ENCODE peak calls at places on chromosomes 6 and 20, in nine cellular contexts. R, Q, H, O, W, F, L, S and I are unnamed samples.

GRCh38 chr6:137832110-137832509 is 34.9 kb upstream of the TNFAIP3 start:
- DNase-seq in F (no peak), L (no peak), R (peak), O (no peak), Q (no peak), W (no peak), H (no peak), S (peak), I (no peak)

GRCh38 chr6:148760568-148761531 is 14.0 kb downstream of the UST start:
- DNase-seq in F (peak), O (no peak), Q (peak), R (peak), L (peak), W (peak), S (peak), H (peak), I (peak)

GRCh38 chr20:4875578-4876067 is 125.7 kb downstream of the SLC23A2 start:
- DNase-seq in Q (no peak), R (no peak), F (no peak), L (no peak), O (no peak), H (no peak), W (no peak), S (no peak), I (no peak)

GRCh38 chr6:152879681-152880080 is 103.2 kb downstream of the FBXO5 start:
- DNase-seq in Q (no peak), F (no peak), S (no peak), H (no peak), L (no peak), R (no peak), O (no peak), W (no peak), I (no peak)

GRCh38 chr6:133889557-133890301 is 816 bp downstream of the TCF21 start:
- DNase-seq in S (no peak), O (no peak), F (no peak), R (peak), L (peak), Q (no peak), W (no peak), H (no peak), I (no peak)

GRCh38 chr6:1787894-1788293 is 178.2 kb downstream of the FOXC1 start:
- DNase-seq in Q (no peak), L (no peak), R (peak), S (peak), W (no peak), F (no peak), H (no peak), O (no peak), I (no peak)

GRCh38 chr20:23435675-23436539 is 3.6 kb upstream of the CSTL1 start:
- DNase-seq in S (no peak), O (no peak), R (no peak), H (peak), F (no peak), Q (peak), L (peak), W (peak), I (no peak)

GRCh38 chr6:53624491-53624890 is 41.1 kb downstream of the KLHL31 start:
- DNase-seq in Q (no peak), H (no peak), S (no peak), F (no peak), W (no peak), L (no peak), O (no peak), R (no peak), I (no peak)

GRCh38 chr20:46640536-46641311 is 10.5 kb downstream of the SLC13A3 start:
- DNase-seq in O (no peak), W (no peak), S (no peak), R (no peak), Q (no peak), L (no peak), H (no peak), F (no peak), I (no peak)

GRCh38 chr20:9829835-9830234 is 9.0 kb downstream of the PAK5 start:
- DNase-seq in O (no peak), L (peak), H (no peak), F (no peak), S (no peak), R (no peak), W (no peak), Q (no peak), I (no peak)

GRCh38 chr20:47337413-47337812 is 19.1 kb downstream of the ZMYND8 start:
- DNase-seq in R (no peak), H (no peak), W (no peak), F (no peak), Q (no peak), O (no peak), S (no peak), L (no peak), I (no peak)

GRCh38 chr6:128474481-128474880 is 45.9 kb downstream of the PTPRK start:
- DNase-seq in W (no peak), O (no peak), Q (no peak), F (no peak), L (no peak), R (peak), S (no peak), H (no peak), I (no peak)

GRCh38 chr6:36478051-36478526 is 35.3 kb downstream of the KCTD20 start:
- DNase-seq in Q (no peak), H (no peak), O (no peak), R (no peak), L (no peak), S (no peak), F (no peak), W (no peak), I (no peak)

GRCh38 chr6:133130863-133131262 is 110.3 kb upstream of the EYA4 start:
- DNase-seq in L (no peak), O (no peak), Q (no peak), W (peak), H (peak), S (no peak), R (no peak), F (no peak), I (no peak)

GRCh38 chr6:125363010-125363359 is 61.2 kb upstream of the HDDC2 start:
- DNase-seq in F (no peak), Q (no peak), S (peak), W (no peak), O (no peak), L (no peak), R (peak), H (no peak), I (no peak)

GRCh38 chr6:116144590-116144989 is 18.7 kb upstream of the COL10A1 start:
- DNase-seq in Q (no peak), W (peak), F (no peak), R (peak), H (no peak), L (no peak), S (peak), O (no peak), I (no peak)

GRCh38 chr20:34062651-34063482 is 49.2 kb downstream of the EIF2S2 start:
- DNase-seq in S (peak), O (no peak), Q (no peak), L (no peak), R (no peak), H (no peak), W (no peak), F (no peak), I (no peak)

GRCh38 chr20:22583773-22584629 is at the start of gene FOXA2:
- DNase-seq in F (no peak), Q (peak), H (no peak), R (no peak), O (no peak), L (peak), S (no peak), W (peak), I (no peak)

GRCh38 chr6:157615411-157615763 is 207.7 kb upstream of the SNX9 start:
- DNase-seq in R (no peak), H (no peak), S (no peak), L (no peak), F (no peak), Q (peak), W (no peak), O (no peak), I (no peak)

GRCh38 chr6:331622-332521 is 39.6 kb downstream of the DUSP22 start:
- DNase-seq in Q (peak), O (peak), L (no peak), H (no peak), F (no peak), W (no peak), S (no peak), R (no peak), I (no peak)

GRCh38 chr6:127032971-127033370 is 85.5 kb upstream of the RSPO3 start:
- DNase-seq in F (no peak), Q (no peak), O (no peak), H (no peak), W (no peak), S (no peak), L (no peak), R (no peak), I (no peak)

GRCh38 chr6:117613920-117614535 is 11.7 kb upstream of the GOPC start:
- DNase-seq in L (peak), R (peak), F (no peak), S (peak), O (no peak), W (peak), Q (no peak), H (no peak), I (no peak)

GRCh38 chr6:131949909-131950766 is 1.0 kb downstream of the CCN2 start:
- DNase-seq in L (peak), O (no peak), H (peak), F (no peak), W (peak), S (peak), Q (peak), R (peak), I (no peak)

GRCh38 chr20:7742479-7742878 is 197.8 kb downstream of the HAO1 start:
- DNase-seq in H (no peak), Q (no peak), S (no peak), O (no peak), L (no peak), R (no peak), W (no peak), F (no peak), I (no peak)

GRCh38 chr6:5308066-5308465 is 46.8 kb downstream of the FARS2 start:
- DNase-seq in O (no peak), F (no peak), R (no peak), S (no peak), W (no peak), L (peak), Q (no peak), H (no peak), I (no peak)

GRCh38 chr20:57383447-57384347 is 7.5 kb upstream of the RBM38 start:
- DNase-seq in L (no peak), W (no peak), O (no peak), Q (peak), H (no peak), S (no peak), F (no peak), R (no peak), I (no peak)

GRCh38 chr20:39480644-39481043 is 518.5 kb downstream of the DHX35 start:
- DNase-seq in R (no peak), F (no peak), O (no peak), L (no peak), S (no peak), Q (no peak), W (no peak), H (no peak), I (no peak)

GRCh38 chr20:20229595-20229994 is 138.3 kb upstream of the INSM1 start:
- DNase-seq in H (no peak), R (no peak), F (no peak), Q (no peak), O (no peak), L (no peak), W (no peak), S (no peak), I (no peak)

GRCh38 chr20:57654363-57654997 is 34.3 kb upstream of the ZBP1 start:
- DNase-seq in S (peak), L (peak), Q (peak), R (no peak), O (peak), F (peak), H (no peak), W (peak), I (peak)

GRCh38 chr20:34364013-34364382 is 925 bp downstream of the ITCH start:
- DNase-seq in R (peak), H (no peak), L (no peak), F (no peak), O (no peak), W (peak), S (peak), Q (no peak), I (no peak)

GRCh38 chr20:32440069-32440757 is 82.1 kb downstream of the ASXL1 start:
- DNase-seq in F (no peak), R (no peak), L (peak), S (no peak), W (no peak), O (no peak), H (no peak), Q (peak), I (no peak)

GRCh38 chr6:31142356-31142755 is 3.5 kb upstream of the PSORS1C2 start:
- DNase-seq in S (no peak), W (no peak), F (no peak), L (peak), O (no peak), H (no peak), Q (no peak), R (no peak), I (no peak)